ENCODE peak calls at places on chromosomes 12 and 14, in four cellular contexts. T, K, G and E are unnamed samples.

GRCh38 chr12:76290963-76291859 is 57.0 kb downstream of the BBS10 start:
- DNase-seq in T (no peak), K (no peak), G (no peak), E (no peak)

GRCh38 chr14:105384041-105384557 is 14.2 kb upstream of the TEX22 start:
- DNase-seq in T (no peak), K (no peak), G (no peak), E (no peak)

GRCh38 chr12:97756066-97756701 is 293.6 kb downstream of the RMST start:
- DNase-seq in T (no peak), K (no peak), G (no peak), E (no peak)

GRCh38 chr14:68548194-68549056 is 244.4 kb downstream of the ZFP36L1 start:
- DNase-seq in T (no peak), K (no peak), G (no peak), E (no peak)

GRCh38 chr14:67251573-67252226 is 10.5 kb downstream of the PALS1 start:
- DNase-seq in T (no peak), K (no peak), G (no peak), E (no peak)

GRCh38 chr14:50052517-50052916 is 63.9 kb downstream of the VCPKMT start:
- DNase-seq in T (no peak), K (no peak), G (no peak), E (no peak)

GRCh38 chr14:71290960-71291466 is 383.8 kb downstream of the PCNX1 start:
- DNase-seq in T (peak; percentile 27), K (no peak), G (no peak), E (no peak)

GRCh38 chr14:104461676-104462443 is 117.7 kb upstream of the C14orf180 start:
- DNase-seq in T (no peak), K (no peak), G (no peak), E (no peak)

GRCh38 chr14:73239463-73240241 is 2.3 kb downstream of the PAPLN start:
- DNase-seq in T (peak; percentile 18), K (no peak), G (no peak), E (no peak)

GRCh38 chr12:54144738-54145137 is 44.0 kb downstream of the SMUG1 start:
- DNase-seq in T (no peak), K (no peak), G (no peak), E (no peak)

GRCh38 chr12:32437095-32437515 is 37.7 kb downstream of the FGD4 start:
- DNase-seq in T (no peak), K (no peak), G (no peak), E (no peak)

GRCh38 chr14:68796418-68797101 is 3.7 kb upstream of the ZFP36L1 start:
- DNase-seq in T (no peak), K (no peak), G (no peak), E (no peak)